ENCODE peak calls at places on chromosomes 7 and 10, in eight cellular contexts. Q is IMR-90, Y is WTC11, P is HFF-Myc, L is epithelial cell of esophagus, Z is B cell, C is body of pancreas, S is fibroblast of lung. B is an unnamed sample.

GRCh38 chr10:43225004-43225786 is 41.7 kb downstream of the RASGEF1A start:
- DNase-seq in Q (no peak), Y (no peak), P (no peak), L (no peak), Z (peak), C (peak), S (no peak), B (no peak)

GRCh38 chr10:48224979-48225560 is 49.4 kb downstream of the FRMPD2 start:
- DNase-seq in Q (no peak), Y (no peak), P (no peak), L (no peak), Z (no peak), C (no peak), S (peak), B (no peak)

GRCh38 chr7:120421151-120421651 is 148.2 kb downstream of the KCND2 start:
- DNase-seq in Q (no peak), Y (no peak), P (no peak), L (no peak), Z (no peak), C (no peak), S (no peak), B (no peak)

GRCh38 chr7:149882264-149883048 is 8.7 kb downstream of the ATP6V0E2 start:
- DNase-seq in Q (no peak), Y (no peak), P (no peak), L (no peak), Z (no peak), C (no peak), S (peak), B (no peak)

GRCh38 chr7:77459311-77459726 is 43.2 kb upstream of the GSAP start:
- DNase-seq in Q (no peak), Y (no peak), P (no peak), L (no peak), Z (no peak), C (no peak), S (no peak), B (no peak)

GRCh38 chr7:104267701-104268368 is 60.0 kb upstream of the ORC5 start:
- DNase-seq in Q (peak), Y (no peak), P (no peak), L (peak), Z (no peak), C (no peak), S (peak), B (no peak)

GRCh38 chr7:110283056-110283455 is 807.9 kb upstream of the LRRN3 start:
- DNase-seq in Q (no peak), Y (no peak), P (no peak), L (no peak), Z (no peak), C (no peak), S (no peak), B (no peak)

GRCh38 chr10:132419631-132420468 is 22.9 kb downstream of the PWWP2B start:
- DNase-seq in Q (no peak), Y (no peak), P (no peak), L (no peak), Z (no peak), C (peak), S (no peak), B (no peak)

GRCh38 chr7:151140826-151141225 is 26.7 kb downstream of the GBX1 start:
- DNase-seq in Q (no peak), Y (no peak), P (no peak), L (no peak), Z (no peak), C (no peak), S (no peak), B (no peak)

GRCh38 chr10:76285012-76285411 is 853.6 kb downstream of the LRMDA start:
- DNase-seq in Q (peak), Y (no peak), P (peak), L (peak), Z (no peak), C (no peak), S (peak), B (no peak)

GRCh38 chr10:128843972-128844371 is 623.1 kb upstream of the MGMT start:
- DNase-seq in Q (no peak), Y (no peak), P (no peak), L (no peak), Z (no peak), C (no peak), S (no peak), B (no peak)

GRCh38 chr7:81209059-81209458 is 290.2 kb upstream of the SEMA3C start:
- DNase-seq in Q (peak), Y (no peak), P (no peak), L (peak), Z (no peak), C (no peak), S (peak), B (no peak)

GRCh38 chr7:130290745-130291144 is 2.2 kb upstream of the CPA4 start:
- DNase-seq in Q (peak), Y (no peak), P (no peak), L (peak), Z (no peak), C (peak), S (peak), B (no peak)

GRCh38 chr10:33537066-33537465 is 202.6 kb upstream of the NRP1 start:
- DNase-seq in Q (peak), Y (no peak), P (no peak), L (no peak), Z (no peak), C (no peak), S (peak), B (no peak)

GRCh38 chr7:31890751-31891150 is 179.5 kb downstream of the PDE1C start:
- DNase-seq in Q (no peak), Y (no peak), P (no peak), L (peak), Z (no peak), C (no peak), S (no peak), B (no peak)

GRCh38 chr10:59434463-59435326 is 72.3 kb upstream of the FAM13C start:
- DNase-seq in Q (peak), Y (no peak), P (no peak), L (peak), Z (no peak), C (no peak), S (peak), B (no peak)

GRCh38 chr7:114175140-114175539 is 239.5 kb upstream of the FOXP2 start:
- DNase-seq in Q (peak), Y (no peak), P (no peak), L (peak), Z (no peak), C (no peak), S (peak), B (no peak)

GRCh38 chr10:52779541-52780390 is 7.2 kb upstream of the MBL2 start:
- DNase-seq in Q (peak), Y (peak), P (peak), L (peak), Z (no peak), C (peak), S (peak), B (no peak)

GRCh38 chr7:17130281-17131059 is 168.0 kb upstream of the AHR start:
- DNase-seq in Q (peak), Y (no peak), P (peak), L (peak), Z (no peak), C (peak), S (peak), B (no peak)

GRCh38 chr7:2934211-2934731 is 90.2 kb upstream of the GNA12 start:
- DNase-seq in Q (peak), Y (peak), P (no peak), L (peak), Z (no peak), C (no peak), S (peak), B (no peak)

GRCh38 chr7:35624299-35625186 is 70.4 kb downstream of the HERPUD2 start:
- DNase-seq in Q (peak), Y (peak), P (peak), L (peak), Z (no peak), C (peak), S (peak), B (peak)

GRCh38 chr7:22016547-22016946 is 70.8 kb upstream of the CDCA7L start:
- DNase-seq in Q (no peak), Y (no peak), P (no peak), L (no peak), Z (no peak), C (no peak), S (no peak), B (no peak)

GRCh38 chr7:44322631-44323363 is 2.6 kb downstream of the CAMK2B start:
- DNase-seq in Q (no peak), Y (no peak), P (no peak), L (no peak), Z (no peak), C (peak), S (no peak), B (no peak)

GRCh38 chr7:156896388-156897022 is 3.5 kb upstream of the LMBR1 start:
- DNase-seq in Q (no peak), Y (no peak), P (no peak), L (no peak), Z (no peak), C (no peak), S (no peak), B (no peak)

GRCh38 chr10:63083904-63084689 is 49.0 kb upstream of the NRBF2 start:
- DNase-seq in Q (peak), Y (peak), P (peak), L (peak), Z (peak), C (peak), S (peak), B (peak)

GRCh38 chr7:12646139-12646538 is 41.3 kb upstream of the ARL4A start:
- DNase-seq in Q (peak), Y (no peak), P (no peak), L (no peak), Z (no peak), C (no peak), S (peak), B (no peak)

GRCh38 chr10:126062132-126063032 is 166.0 kb downstream of the FANK1 start:
- DNase-seq in Q (peak), Y (no peak), P (peak), L (peak), Z (no peak), C (peak), S (peak), B (no peak)

GRCh38 chr7:55160539-55160938 is 141.7 kb downstream of the EGFR start:
- DNase-seq in Q (peak), Y (no peak), P (no peak), L (no peak), Z (no peak), C (no peak), S (peak), B (no peak)

GRCh38 chr7:732094-732541 is 5.0 kb upstream of the PRKAR1B start:
- DNase-seq in Q (no peak), Y (peak), P (no peak), L (peak), Z (no peak), C (peak), S (peak), B (no peak)

GRCh38 chr10:121498071-121498470 is 100.2 kb downstream of the FGFR2 start:
- DNase-seq in Q (no peak), Y (peak), P (no peak), L (no peak), Z (no peak), C (no peak), S (no peak), B (no peak)

GRCh38 chr7:16753102-16753931 is at the start of gene TSPAN13:
- DNase-seq in Q (peak), Y (peak), P (no peak), L (peak), Z (peak), C (peak), S (peak), B (peak)

GRCh38 chr7:23544913-23545354 is 13.2 kb upstream of the TRA2A start:
- DNase-seq in Q (peak), Y (no peak), P (peak), L (peak), Z (peak), C (no peak), S (peak), B (no peak)
- TF ChIP-seq CTCF in Q (peak), Y (no peak), P (peak), L (peak), Z (peak), C (peak), S (no peak), B (peak)

GRCh38 chr10:113854757-113855626 is 531 bp downstream of the NHLRC2 start:
- DNase-seq in Q (peak), Y (peak), P (no peak), L (peak), Z (peak), C (peak), S (peak), B (peak)
- TF ChIP-seq CTCF in Q (no peak), Y (no peak), P (no peak), L (no peak), Z (no peak), C (peak), S (no peak), B (no peak)

GRCh38 chr10:88743999-88744398 is 15.8 kb upstream of the LIPN start:
- DNase-seq in Q (no peak), Y (peak), P (no peak), L (peak), Z (no peak), C (no peak), S (no peak), B (no peak)
- TF ChIP-seq CTCF in Q (no peak), Y (no peak), P (no peak), L (peak), Z (no peak), C (no peak), S (no peak), B (no peak)

GRCh38 chr7:91957236-91957635 is 16.6 kb downstream of the AKAP9 start:
- DNase-seq in Q (no peak), Y (no peak), P (no peak), L (no peak), Z (no peak), C (no peak), S (no peak), B (no peak)

GRCh38 chr7:91949221-91950009 is 8.8 kb downstream of the AKAP9 start:
- DNase-seq in Q (peak), Y (no peak), P (no peak), L (peak), Z (no peak), C (no peak), S (peak), B (no peak)

GRCh38 chr7:91959023-91959422 is 18.4 kb downstream of the AKAP9 start:
- DNase-seq in Q (no peak), Y (no peak), P (no peak), L (no peak), Z (no peak), C (no peak), S (no peak), B (no peak)

GRCh38 chr7:91957823-91958222 is 17.2 kb downstream of the AKAP9 start:
- DNase-seq in Q (no peak), Y (no peak), P (no peak), L (no peak), Z (no peak), C (no peak), S (no peak), B (no peak)

GRCh38 chr7:91953618-91954017 is 13.0 kb downstream of the AKAP9 start:
- DNase-seq in Q (peak), Y (no peak), P (no peak), L (peak), Z (no peak), C (no peak), S (peak), B (no peak)
- TF ChIP-seq CTCF in Q (peak), Y (no peak), P (peak), L (no peak), Z (no peak), C (no peak), S (no peak), B (peak)

GRCh38 chr7:90404777-90405176 is 1.5 kb downstream of the CLDN12 start:
- DNase-seq in Q (peak), Y (no peak), P (no peak), L (peak), Z (no peak), C (no peak), S (peak), B (no peak)

GRCh38 chr7:90401989-90402388 is 1.3 kb upstream of the CLDN12 start:
- DNase-seq in Q (peak), Y (no peak), P (no peak), L (no peak), Z (no peak), C (no peak), S (peak), B (no peak)

GRCh38 chr7:90402785-90403173 is 482 bp upstream of the CLDN12 start:
- DNase-seq in Q (no peak), Y (no peak), P (no peak), L (no peak), Z (no peak), C (no peak), S (no peak), B (no peak)

GRCh38 chr7:90407484-90407821 is 4.2 kb downstream of the CLDN12 start:
- DNase-seq in Q (no peak), Y (no peak), P (no peak), L (no peak), Z (no peak), C (no peak), S (no peak), B (no peak)

DNA sequence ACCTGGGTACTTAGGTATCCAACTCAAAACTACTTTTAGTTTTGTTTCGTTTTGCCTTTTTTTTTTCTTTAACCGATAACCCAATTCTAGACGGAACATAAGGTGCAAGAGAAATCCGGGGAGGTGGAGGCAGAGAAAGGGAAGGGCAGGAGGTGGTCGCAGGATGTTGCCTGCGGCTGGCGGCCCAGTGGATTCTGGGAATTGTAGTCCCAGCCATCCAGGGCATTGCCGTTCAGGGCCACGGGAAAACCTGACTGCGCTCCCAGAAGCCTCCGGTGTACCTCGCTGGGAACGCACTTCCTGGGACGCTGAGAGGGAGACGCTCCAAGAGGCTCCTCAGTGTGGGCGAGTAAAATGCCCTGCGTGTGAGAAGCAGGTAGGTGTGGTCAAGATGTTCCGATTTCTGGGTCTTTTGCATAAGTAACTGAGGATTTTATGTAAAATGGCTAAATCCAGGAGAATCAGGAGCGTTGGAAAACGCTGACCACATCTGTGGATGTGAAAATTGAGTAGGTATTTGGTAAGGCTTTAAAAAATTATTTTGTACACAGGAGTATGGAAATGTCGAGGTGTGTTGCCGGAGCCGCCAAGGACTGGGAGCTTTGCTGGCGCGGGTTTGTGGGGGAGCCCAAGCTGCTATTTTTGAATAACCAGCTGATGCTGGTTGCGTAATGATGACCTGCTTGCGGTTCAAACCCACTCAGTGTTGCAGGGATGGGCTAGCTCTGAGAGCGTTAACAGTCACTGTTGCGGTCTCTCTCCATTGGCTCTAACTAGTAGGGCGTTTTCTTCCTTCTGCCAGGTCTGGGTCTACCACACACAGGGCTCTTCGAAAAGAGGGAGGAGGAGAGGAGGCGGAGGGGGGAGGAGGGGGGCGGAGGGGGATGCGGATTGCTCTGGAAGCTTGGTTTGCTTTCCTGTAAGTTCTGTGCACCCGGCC is at the start of gene CLDN12:
- DNase-seq in Q (peak), Y (peak), P (peak), L (peak), Z (peak), C (peak), S (peak), B (peak)
- TF ChIP-seq CTCF in Q (no peak), Y (no peak), P (no peak), L (peak), Z (no peak), C (no peak), S (no peak), B (no peak)

GRCh38 chr7:65846008-65846570 is 26.8 kb upstream of the VKORC1L1 start:
- DNase-seq in Q (no peak), Y (no peak), P (no peak), L (no peak), Z (no peak), C (peak), S (no peak), B (no peak)

GRCh38 chr7:65839846-65840245 is 33.0 kb upstream of the VKORC1L1 start:
- DNase-seq in Q (no peak), Y (no peak), P (no peak), L (no peak), Z (no peak), C (no peak), S (no peak), B (no peak)

GRCh38 chr7:65840446-65840845 is 32.4 kb upstream of the VKORC1L1 start:
- DNase-seq in Q (no peak), Y (no peak), P (no peak), L (peak), Z (no peak), C (no peak), S (no peak), B (no peak)
- TF ChIP-seq CTCF in Q (no peak), Y (no peak), P (no peak), L (peak), Z (no peak), C (no peak), S (no peak), B (no peak)

B was measured in CD4-positive, alpha-beta T cell.